ENCODE peak calls at places on chromosomes 1 and 21, in five cellular contexts. J is thyroid gland, Y is ovary, V is heart left ventricle, L is esophagus squamous epithelium. D is an unnamed sample.

GRCh38 chr1:202210370-202210769 is 16.8 kb downstream of the LGR6 start:
- DNase-seq in J (peak; percentile 41), Y (no peak), V (no peak), L (no peak), D (no peak)

GRCh38 chr1:150268342-150268705 is 492 bp downstream of the APH1A start:
- DNase-seq in J (peak; percentile 57), Y (peak; percentile 59), V (no peak), L (no peak), D (no peak)

GRCh38 chr1:27011058-27011764 is 1.4 kb downstream of the TENT5B start:
- DNase-seq in J (peak; percentile 94), Y (peak; percentile 66), V (no peak), L (no peak), D (no peak)

GRCh38 chr1:24295547-24295946 is 23.6 kb upstream of the GRHL3 start:
- DNase-seq in J (peak; percentile 17), Y (no peak), V (no peak), L (no peak), D (no peak)

GRCh38 chr1:227299688-227300087 is 18.6 kb downstream of the CDC42BPA start:
- DNase-seq in J (no peak), Y (no peak), V (no peak), L (no peak), D (no peak)

GRCh38 chr1:37149296-37149695 is 115.0 kb upstream of the GRIK3 start:
- DNase-seq in J (peak; percentile 73), Y (no peak), V (no peak), L (no peak), D (no peak)

GRCh38 chr1:241520080-241520465 is 518 bp upstream of the FH start:
- DNase-seq in J (no peak), Y (no peak), V (no peak), L (no peak), D (no peak)

GRCh38 chr1:27491748-27492700 is 2.1 kb upstream of the WASF2 start:
- DNase-seq in J (no peak), Y (peak; percentile 56), V (peak; percentile 56), L (no peak), D (peak; percentile 53)

GRCh38 chr1:185435696-185436379 is 118.8 kb upstream of the IVNS1ABP start:
- DNase-seq in J (no peak), Y (no peak), V (no peak), L (no peak), D (no peak)

DNA sequence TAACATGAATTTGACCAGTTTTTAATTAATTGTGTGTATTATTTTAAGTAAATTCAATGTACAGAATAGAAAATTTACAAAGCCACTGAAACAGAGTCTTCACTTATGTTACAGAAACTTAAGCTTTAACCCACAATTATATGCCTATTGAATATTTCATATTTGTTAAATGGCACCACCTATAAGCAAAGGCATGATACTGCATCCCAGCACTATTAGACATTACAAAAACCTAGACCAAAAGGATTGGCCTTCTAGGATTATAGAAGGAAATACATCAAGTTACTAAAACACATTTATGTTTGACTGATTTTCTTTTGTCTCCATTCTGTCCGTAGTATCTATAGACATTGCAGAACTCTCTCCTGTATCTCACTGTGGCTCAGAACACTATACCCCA is 578.1 kb downstream of the AJAP1 start:
- DNase-seq in J (no peak), Y (no peak), V (no peak), L (no peak), D (no peak)
- TF ChIP-seq CTCF in J (no peak), Y (no peak), V (no peak), L (no peak), D (no peak)

DNA sequence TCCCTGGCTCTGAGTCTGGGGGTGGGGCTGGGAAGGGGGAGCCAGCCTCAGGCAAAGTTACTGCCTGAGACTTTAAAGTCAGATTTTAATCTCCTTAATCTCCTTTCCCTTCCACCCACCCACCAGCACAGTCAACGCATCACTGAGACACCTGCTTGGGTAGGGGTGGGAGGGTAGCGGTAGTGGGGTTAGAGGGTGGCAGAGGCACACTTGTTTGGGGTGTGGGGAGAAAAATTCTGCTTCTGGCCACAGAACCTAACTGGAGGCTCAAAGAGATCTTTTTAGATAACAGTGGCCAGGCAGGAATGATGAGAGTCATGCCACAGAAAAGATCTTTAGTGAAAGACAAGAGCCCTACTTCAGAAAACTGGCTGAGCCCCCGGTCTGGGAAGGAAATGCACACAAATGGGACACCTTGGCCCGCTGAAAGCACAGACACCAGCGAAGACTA is 44.1 kb downstream of the CD247 start:
- DNase-seq in J (peak; percentile 58), Y (no peak), V (no peak), L (no peak), D (no peak)
- H3K4me3 ChIP-seq in J (no peak overlapping the region), Y (no peak overlapping the region), V (no peak overlapping the region), L (no peak overlapping the region), D (no peak overlapping the region)

DNA sequence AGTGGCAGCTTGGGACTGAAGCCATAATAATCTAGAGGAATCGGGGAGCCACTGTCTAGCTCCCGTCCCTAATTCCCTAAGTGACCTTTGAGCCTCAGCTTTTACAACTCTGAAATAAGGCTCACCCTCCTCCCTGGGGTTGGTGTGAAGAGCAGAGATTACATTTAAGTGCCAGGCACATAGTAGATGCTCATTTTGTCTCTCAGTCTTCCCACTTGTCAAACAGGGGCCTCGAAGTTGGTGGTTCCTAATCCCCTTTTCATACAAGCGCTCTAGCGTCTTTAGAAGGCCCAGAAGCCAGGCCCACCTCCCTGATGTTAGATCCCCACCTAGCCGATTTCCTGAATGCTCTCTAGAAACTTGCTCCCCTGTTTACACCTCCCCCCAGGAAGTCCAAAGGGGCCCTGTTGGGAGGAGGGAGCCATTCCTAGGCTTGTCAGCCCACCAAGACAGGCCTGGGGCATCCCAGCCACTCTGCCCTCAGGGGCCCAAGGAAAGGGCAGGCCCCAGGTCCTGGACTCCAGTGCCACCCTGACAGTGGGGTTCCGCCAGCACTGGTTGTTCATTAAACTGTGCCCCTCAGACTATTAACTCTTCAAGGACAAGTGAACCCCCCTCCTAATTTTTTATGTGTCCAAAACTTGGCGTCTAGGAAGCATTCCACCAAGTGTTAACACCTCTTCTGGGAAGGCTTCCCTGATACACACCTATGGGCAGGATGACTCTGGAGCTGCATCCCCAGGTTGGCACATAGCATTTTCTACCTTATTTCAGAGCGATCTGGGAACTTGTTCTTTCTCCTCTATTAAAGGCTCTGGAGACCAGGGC is 49.4 kb upstream of the ECE1 start:
- DNase-seq in J (no peak), Y (no peak), V (peak; percentile 39), L (no peak), D (no peak)
- H3K27ac ChIP-seq in J (peak overlapping the region; percentile 94), Y (peak overlapping the region; percentile 81), V (peak overlapping the region; percentile 84), L (peak overlapping the region; percentile 93), D (no peak overlapping the region)

GRCh38 chr21:31566061-31566460 is 93.4 kb upstream of the SOD1 start:
- DNase-seq in J (no peak), Y (no peak), V (no peak), L (no peak), D (no peak)
- TF ChIP-seq CTCF in J (no peak), Y (no peak), V (no peak), L (no peak), D (no peak)

GRCh38 chr1:210685295-210685650 is 356.6 kb downstream of the HHAT start:
- DNase-seq in J (no peak), Y (no peak), V (no peak), L (no peak), D (no peak)
- H3K4me3 ChIP-seq in J (no peak overlapping the region), Y (no peak overlapping the region), V (no peak overlapping the region), L (no peak overlapping the region), D (no peak overlapping the region)

DNA sequence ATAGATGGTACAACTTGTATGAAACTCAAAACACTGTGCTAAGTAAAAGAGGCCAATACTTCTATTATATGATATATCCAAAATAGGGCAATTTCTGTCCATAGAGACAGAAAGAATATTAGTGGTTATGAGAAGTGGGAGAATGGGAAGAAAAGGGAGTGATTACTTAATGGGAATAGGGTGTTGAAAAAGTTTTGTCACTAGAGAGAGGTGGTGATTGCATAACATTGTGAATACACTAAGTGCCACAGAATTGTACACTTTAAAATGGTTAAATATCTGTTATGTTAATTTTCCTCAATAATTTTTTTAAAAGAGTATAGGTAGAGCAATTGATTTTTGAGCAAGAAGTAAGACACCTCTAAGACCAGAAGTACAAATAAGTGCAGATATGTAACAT is 29.7 kb downstream of the GNAT2 start:
- DNase-seq in J (no peak), Y (no peak), V (no peak), L (no peak), D (no peak)
- H3K27ac ChIP-seq in J (no peak overlapping the region), Y (no peak overlapping the region), V (no peak overlapping the region), L (no peak overlapping the region), D (no peak overlapping the region)

DNA sequence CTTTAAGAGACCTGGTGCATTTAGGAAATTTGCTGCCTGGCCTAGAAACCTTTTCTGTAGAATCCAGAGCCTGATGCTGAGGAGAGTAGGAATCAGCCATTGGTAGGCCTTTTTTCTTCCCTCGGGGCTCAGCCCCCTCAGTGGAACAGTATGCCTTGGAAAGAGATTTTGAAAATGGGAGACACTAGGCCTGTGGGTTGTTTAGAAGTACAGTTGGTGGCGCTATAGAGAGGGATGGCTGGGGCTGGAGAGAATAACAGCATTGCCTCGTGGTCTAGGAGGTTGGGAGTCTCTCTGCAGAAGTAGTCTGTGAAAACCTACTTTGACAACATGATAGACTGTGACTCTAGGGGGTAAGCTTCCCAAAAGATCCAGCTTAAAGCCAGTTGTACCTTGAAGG is 8.2 kb downstream of the KIF2C start:
- DNase-seq in J (no peak), Y (no peak), V (no peak), L (no peak), D (no peak)
- TF ChIP-seq CTCF in J (no peak), Y (no peak), V (no peak), L (no peak), D (no peak)